ENCODE peak calls at places on chromosomes 2 and 18, in six cellular contexts. W is A549, D is stomach, X is transverse colon, Y is ovary, C is K562. O is an unnamed sample. For H3K4me1, the result is how much of the 10 kb centered on the place peaks cover.

GRCh38 chr2:63058149-63058741 is 7.6 kb downstream of the OTX1 start:
- DNase-seq in W (no peak), D (no peak), X (peak), Y (no peak), C (no peak), O (no peak)

GRCh38 chr18:11970466-11971220 is 10.7 kb upstream of the IMPA2 start:
- DNase-seq in W (no peak), D (no peak), X (no peak), Y (no peak), C (peak), O (no peak)

GRCh38 chr2:26678026-26678425 is 14.5 kb upstream of the KCNK3 start:
- DNase-seq in W (no peak), D (no peak), X (no peak), Y (no peak), C (no peak), O (no peak)

GRCh38 chr2:172943992-172944793 is 131.5 kb upstream of the MAP3K20 start:
- DNase-seq in W (no peak), D (no peak), X (no peak), Y (no peak), C (no peak), O (no peak)

GRCh38 chr2:61557386-61557785 is 19.2 kb upstream of the XPO1 start:
- DNase-seq in W (no peak), D (no peak), X (no peak), Y (no peak), C (no peak), O (no peak)

GRCh38 chr2:62424899-62425298 is 81.1 kb downstream of the TMEM17 start:
- DNase-seq in W (no peak), D (no peak), X (no peak), Y (no peak), C (no peak), O (no peak)

GRCh38 chr2:107529146-107529545 is 297.5 kb upstream of the RGPD4 start:
- DNase-seq in W (no peak), D (no peak), X (no peak), Y (no peak), C (no peak), O (no peak)

GRCh38 chr2:72300147-72300684 is 152.6 kb upstream of the CYP26B1 start:
- DNase-seq in W (no peak), D (no peak), X (no peak), Y (no peak), C (no peak), O (no peak)

GRCh38 chr2:8549273-8549922 is 132.5 kb upstream of the ID2 start:
- DNase-seq in W (no peak), D (peak), X (peak), Y (no peak), C (no peak), O (no peak)

GRCh38 chr2:28002181-28002580 is 111.7 kb downstream of the BABAM2 start:
- DNase-seq in W (no peak), D (no peak), X (no peak), Y (no peak), C (no peak), O (no peak)

GRCh38 chr18:65527879-65528633 is 222.8 kb upstream of the CDH7 start:
- DNase-seq in W (no peak), D (no peak), X (no peak), Y (no peak), C (no peak), O (no peak)

GRCh38 chr2:103788875-103789715 is 1027.3 kb downstream of the TMEM182 start:
- DNase-seq in W (no peak), D (no peak), X (no peak), Y (no peak), C (no peak), O (no peak)

GRCh38 chr2:13006829-13007715 is 290.3 kb downstream of the TRIB2 start:
- DNase-seq in W (peak), D (peak), X (peak), Y (peak), C (peak), O (peak)

GRCh38 chr2:195741191-195741590 is 84.2 kb downstream of the SLC39A10 start:
- DNase-seq in W (no peak), D (no peak), X (no peak), Y (no peak), C (no peak), O (no peak)

GRCh38 chr2:152542995-152543481 is 174.2 kb downstream of the PRPF40A start:
- DNase-seq in W (peak), D (no peak), X (no peak), Y (peak), C (no peak), O (no peak)

GRCh38 chr2:232028631-232029030 is 67.1 kb downstream of the DIS3L2 start:
- DNase-seq in W (no peak), D (no peak), X (no peak), Y (no peak), C (no peak), O (no peak)

GRCh38 chr2:176473177-176473576 is 203.9 kb downstream of the MTX2 start:
- DNase-seq in W (no peak), D (no peak), X (peak), Y (peak), C (no peak), O (no peak)

GRCh38 chr2:219453691-219454131 is 19.1 kb downstream of the SPEG start:
- DNase-seq in W (no peak), D (no peak), X (peak), Y (peak), C (no peak), O (no peak)

GRCh38 chr2:233331536-233331935 is 22.8 kb upstream of the DGKD start:
- DNase-seq in W (no peak), D (peak), X (peak), Y (no peak), C (no peak), O (peak)

GRCh38 chr2:29293830-29294438 is 178.7 kb downstream of the CLIP4 start:
- DNase-seq in W (peak), D (no peak), X (no peak), Y (no peak), C (peak), O (no peak)

GRCh38 chr2:236216711-236217110 is 47.5 kb downstream of the ASB18 start:
- DNase-seq in W (no peak), D (no peak), X (no peak), Y (no peak), C (no peak), O (no peak)

GRCh38 chr18:10320848-10321247 is 133.6 kb upstream of the APCDD1 start:
- DNase-seq in W (no peak), D (no peak), X (no peak), Y (no peak), C (no peak), O (no peak)

GRCh38 chr18:49734836-49735235 is 78.5 kb downstream of the ACAA2 start:
- DNase-seq in W (no peak), D (no peak), X (no peak), Y (no peak), C (no peak), O (no peak)

GRCh38 chr2:141522048-141522447 is 608.8 kb downstream of the LRP1B start:
- DNase-seq in W (no peak), D (no peak), X (no peak), Y (no peak), C (no peak), O (no peak)

GRCh38 chr2:145220496-145220895 is 700.6 kb upstream of the ZEB2 start:
- DNase-seq in W (no peak), D (no peak), X (no peak), Y (no peak), C (no peak), O (no peak)

DNA sequence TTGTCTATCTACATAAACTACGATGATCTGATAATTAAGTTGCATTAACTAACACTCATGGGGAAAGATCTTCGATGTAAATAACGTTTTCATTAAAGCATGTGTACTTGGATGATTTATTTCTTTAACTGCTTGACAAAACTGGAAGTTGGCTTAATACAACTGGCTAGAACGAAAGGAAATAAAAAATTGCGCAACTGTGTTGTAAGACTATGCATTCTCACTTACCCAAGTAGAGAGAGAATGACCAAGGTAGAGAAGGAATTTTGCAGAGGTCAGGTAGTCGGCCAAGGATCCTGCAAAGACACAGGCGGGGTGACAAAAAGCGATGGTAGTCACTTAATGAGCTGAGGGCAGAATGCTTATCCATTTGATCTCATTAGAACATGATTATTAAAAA is 1.0 kb downstream of the SLC40A1 start:
- DNase-seq in W (no peak), D (no peak), X (no peak), Y (no peak), C (no peak), O (no peak)
- H3K4me1 ChIP-seq in W (half or more), D (half or more), X (half or more), Y (under half), C (under half), O (under half)

DNA sequence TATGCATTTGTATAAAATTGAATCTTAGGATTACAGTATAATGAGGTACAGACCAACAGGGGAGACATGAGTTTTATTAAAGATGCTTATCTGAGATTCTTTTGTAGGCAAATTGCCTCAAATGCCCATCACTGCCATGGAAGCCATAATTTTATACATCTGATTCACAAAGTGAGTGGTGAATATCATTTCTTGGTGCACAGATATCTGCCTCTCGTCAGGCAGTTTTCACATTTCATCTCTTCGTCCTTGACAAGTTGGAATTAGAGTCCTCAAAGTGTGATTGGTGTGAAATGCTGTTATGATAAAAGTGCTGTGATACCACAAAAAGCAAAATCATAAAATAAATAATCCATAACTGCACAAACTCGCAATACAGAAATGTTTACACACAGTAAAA is 1602.8 kb upstream of the DDX18 start:
- DNase-seq in W (no peak), D (no peak), X (no peak), Y (no peak), C (no peak), O (no peak)
- TF ChIP-seq EP300 in W (no peak), D (no peak), X (no peak), Y (no peak), C (no peak), O (no peak)

GRCh38 chr18:58337285-58337684 is 291.6 kb downstream of the ALPK2 start:
- DNase-seq in W (no peak), D (no peak), X (no peak), Y (no peak), C (no peak), O (no peak)

GRCh38 chr18:58336605-58337004 is 292.3 kb downstream of the ALPK2 start:
- DNase-seq in W (no peak), D (no peak), X (no peak), Y (no peak), C (no peak), O (no peak)

GRCh38 chr18:58338141-58338540 is 290.8 kb downstream of the ALPK2 start:
- DNase-seq in W (no peak), D (no peak), X (no peak), Y (no peak), C (no peak), O (no peak)

GRCh38 chr18:58337688-58338087 is 291.2 kb downstream of the ALPK2 start:
- DNase-seq in W (no peak), D (no peak), X (no peak), Y (no peak), C (no peak), O (no peak)

DNA sequence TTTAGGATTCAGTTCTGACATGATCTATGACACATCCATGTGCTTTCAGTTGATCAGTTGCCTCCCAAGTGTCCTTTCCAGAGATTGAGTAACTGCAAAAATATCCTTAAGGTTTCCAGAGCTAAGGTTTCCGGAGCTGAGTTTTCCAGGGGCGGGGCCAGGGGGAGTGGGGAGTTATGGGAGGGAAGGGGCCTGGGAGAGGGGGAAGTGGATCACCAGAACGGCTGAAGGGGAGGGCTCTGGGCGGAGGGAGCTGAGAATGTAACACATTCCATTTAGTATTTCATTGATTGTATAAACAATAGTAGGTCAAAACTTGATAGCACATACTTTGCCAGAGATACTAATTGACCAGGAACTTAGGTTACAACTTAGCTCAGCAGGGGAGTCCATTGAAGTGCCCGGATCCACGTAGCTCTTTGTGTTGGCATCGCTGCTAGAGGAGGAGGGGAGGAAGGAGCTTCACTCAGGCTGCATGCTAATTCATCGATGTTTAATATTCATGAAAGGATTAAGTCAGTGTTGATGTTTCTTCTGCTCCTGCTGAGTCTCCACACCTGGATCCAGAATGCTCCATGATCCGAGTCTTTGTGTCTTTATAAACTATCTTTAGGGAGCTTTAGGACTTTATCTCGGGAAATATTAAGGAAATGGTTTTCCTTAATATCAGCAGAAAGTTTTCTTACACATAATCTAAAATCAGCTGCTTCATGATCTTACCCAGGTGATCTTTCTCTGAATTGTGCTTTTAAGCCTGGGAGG is 289.7 kb downstream of the ALPK2 start:
- DNase-seq in W (no peak), D (peak), X (no peak), Y (peak), C (no peak), O (no peak)
- H3K4me1 ChIP-seq in W (under half), D (under half), X (under half), Y (under half), C (under half), O (under half)

DNA sequence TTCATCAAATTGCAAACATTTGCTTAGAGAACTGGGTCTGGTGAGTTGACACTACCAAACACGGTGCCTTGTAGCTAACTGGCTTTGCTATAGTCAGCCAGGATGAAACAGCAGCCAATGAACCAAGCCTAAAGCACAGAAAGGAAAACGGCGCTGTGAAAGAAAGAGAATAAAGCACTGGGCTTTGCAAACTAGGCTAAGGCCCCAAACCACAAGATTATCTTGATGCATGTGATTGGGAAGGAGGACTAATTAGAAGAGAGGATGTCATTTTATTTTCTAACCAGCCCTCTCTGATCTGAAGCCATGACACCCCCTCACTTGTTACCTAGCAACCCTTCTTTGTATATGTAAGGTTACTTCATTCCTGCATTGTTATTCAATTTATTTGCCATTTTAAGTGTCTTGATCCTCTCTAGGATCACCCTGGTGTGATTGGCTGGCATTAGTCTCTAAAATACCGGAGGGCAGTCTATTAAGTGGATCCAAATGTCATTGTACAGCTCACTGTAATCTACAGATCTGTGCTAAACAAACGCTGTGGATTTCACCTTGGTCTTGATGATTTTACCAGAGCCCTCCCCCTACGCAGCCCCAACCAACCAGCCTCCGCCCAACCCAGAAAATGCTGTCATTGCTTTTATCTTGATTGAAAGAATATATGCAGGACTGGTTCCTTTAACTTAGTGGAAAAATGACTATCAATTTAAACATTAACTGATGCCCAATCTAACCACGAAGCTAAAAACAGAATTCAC is 395.3 kb upstream of the ACVR2A start:
- DNase-seq in W (no peak), D (no peak), X (no peak), Y (no peak), C (no peak), O (no peak)
- TF ChIP-seq EP300 in W (no peak), D (no peak), X (no peak), Y (no peak), C (no peak), O (no peak)

O was measured in upper lobe of left lung.